ENCODE peak calls at places on chromosomes 13 and 19, in ten cellular contexts. R is astrocyte of the spinal cord, X is HCT116, P is brain microvascular endothelial cell, I is lower lobe of right lung, L is heart right ventricle, S is choroid plexus epithelial cell, N is Peyer's patch, U is cardiac muscle cell, Z is A549. D is an unnamed sample.

GRCh38 chr13:36665630-36666029 is 8.2 kb upstream of the SERTM1 start:
- DNase-seq in P (no peak), U (no peak), Z (no peak), N (no peak), L (no peak), X (no peak), R (no peak), S (no peak), I (no peak), D (no peak)

GRCh38 chr13:42808572-42808971 is 27.2 kb downstream of the FAM216B start:
- DNase-seq in I (no peak), P (no peak), R (no peak), U (no peak), Z (no peak), S (no peak), L (no peak), N (no peak), X (no peak), D (no peak)

GRCh38 chr19:42619271-42619670 is 24.5 kb upstream of the CEACAM8 start:
- DNase-seq in S (no peak), Z (no peak), U (no peak), R (no peak), L (no peak), P (no peak), I (no peak), X (no peak), N (no peak), D (no peak)

GRCh38 chr13:26475176-26476110 is 82.0 kb upstream of the WASF3 start:
- DNase-seq in X (no peak), N (no peak), L (no peak), S (no peak), I (no peak), P (no peak), Z (no peak), U (no peak), R (no peak), D (no peak)

GRCh38 chr19:35764432-35765315 is 6.7 kb downstream of the PROSER3 start:
- DNase-seq in Z (no peak), N (no peak), U (no peak), S (no peak), L (no peak), R (no peak), P (no peak), X (no peak), I (no peak), D (no peak)

GRCh38 chr19:29668746-29669609 is 3.7 kb downstream of the PLEKHF1 start:
- DNase-seq in R (no peak), S (no peak), N (peak; percentile 49), Z (no peak), U (no peak), X (no peak), L (no peak), P (no peak), I (no peak), D (no peak)

GRCh38 chr13:95643471-95643813 is 1.1 kb downstream of the DZIP1 start:
- DNase-seq in Z (peak; percentile 23), X (no peak), N (no peak), L (no peak), I (no peak), S (peak; percentile 63), P (peak; percentile 27), U (peak; percentile 49), R (peak; percentile 57), D (no peak)

GRCh38 chr13:42485272-42485671 is 88.7 kb upstream of the TNFSF11 start:
- DNase-seq in I (no peak), N (no peak), L (no peak), Z (no peak), U (no peak), P (no peak), S (peak; percentile 29), R (no peak), X (no peak), D (no peak)

DNA sequence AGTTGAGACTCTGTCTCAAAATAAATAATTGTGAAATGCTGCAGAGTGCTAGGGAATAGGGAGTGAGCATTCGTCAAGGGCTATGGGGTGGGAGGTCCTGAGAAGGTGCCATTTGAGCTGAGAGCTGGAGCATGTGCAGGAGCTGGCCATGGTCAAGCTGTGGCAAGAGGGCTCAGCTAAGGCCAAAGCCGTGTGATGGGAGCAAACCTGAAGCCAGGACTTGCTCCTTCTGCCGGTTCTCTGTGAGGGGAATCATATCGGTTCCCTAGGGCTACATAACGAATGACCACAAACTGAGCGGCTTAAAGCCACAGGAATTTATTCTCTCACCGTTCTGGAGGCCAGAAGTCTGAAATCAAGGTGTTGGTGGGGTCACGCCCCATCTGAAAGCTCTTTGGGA is 2.4 kb downstream of the PGLS start:
- DNase-seq in U (no peak), P (no peak), R (no peak), S (no peak), Z (no peak), L (no peak), N (no peak), X (no peak), I (no peak), D (no peak)
- H3K4me3 ChIP-seq in U (no peak overlapping the region), P (no peak overlapping the region), R (no peak overlapping the region), S (no peak overlapping the region), Z (no peak overlapping the region), L (no peak overlapping the region), N (no peak overlapping the region), X (no peak overlapping the region), I (no peak overlapping the region), D (no peak overlapping the region)

GRCh38 chr19:49588370-49589122 is 2.4 kb upstream of the PRR12 start:
- DNase-seq in N (no peak), U (no peak), I (no peak), R (no peak), S (no peak), P (no peak), X (no peak), Z (no peak), L (no peak), D (no peak)

GRCh38 chr19:49590971-49591730 is at the start of gene PRR12:
- DNase-seq in S (peak; percentile 77), P (peak; percentile 39), I (peak; percentile 74), L (peak; percentile 68), U (peak; percentile 77), X (no peak), N (peak; percentile 80), R (peak; percentile 67), Z (peak; percentile 88), D (peak; percentile 85)

GRCh38 chr19:49591731-49592485 is 926 bp downstream of the PRR12 start:
- DNase-seq in U (peak; percentile 49), L (peak; percentile 46), X (no peak), N (peak; percentile 71), R (peak; percentile 45), S (peak; percentile 37), I (peak; percentile 66), Z (peak; percentile 87), P (peak; percentile 19), D (peak; percentile 74)

GRCh38 chr19:49589391-49589790 is 1.6 kb upstream of the PRR12 start:
- DNase-seq in S (peak; percentile 4), Z (no peak), U (no peak), P (no peak), N (no peak), X (no peak), I (no peak), R (no peak), L (no peak), D (no peak)

GRCh38 chr19:49590071-49590970 is 661 bp upstream of the PRR12 start:
- DNase-seq in P (peak; percentile 97), L (peak; percentile 95), S (peak; percentile 99), N (peak; percentile 100), X (peak; percentile 97), U (peak; percentile 99), R (peak; percentile 97), I (peak; percentile 99), Z (peak; percentile 99), D (peak; percentile 94)
- TF ChIP-seq CTCF in P (peak; percentile 29), L (no peak), S (peak; percentile 21), N (no peak), X (no peak), U (peak; percentile 6), R (peak; percentile 12), I (peak; percentile 21), Z (no peak), D (no peak)

GRCh38 chr19:16896913-16897571 is 8.2 kb downstream of the F2RL3 start:
- DNase-seq in L (peak; percentile 96), Z (peak; percentile 80), I (peak; percentile 93), U (peak; percentile 99), S (peak; percentile 97), R (peak; percentile 95), P (peak; percentile 91), N (peak; percentile 94), X (peak; percentile 51), D (peak; percentile 89)

GRCh38 chr19:16897572-16898056 is 8.8 kb downstream of the F2RL3 start:
- DNase-seq in L (no peak), U (no peak), Z (no peak), P (no peak), S (peak; percentile 14), I (peak; percentile 74), R (no peak), X (no peak), N (peak; percentile 68), D (no peak)

GRCh38 chr19:16899566-16900075 is 10.8 kb downstream of the F2RL3 start:
- DNase-seq in R (peak; percentile 18), U (peak; percentile 45), P (peak; percentile 14), N (peak; percentile 75), I (peak; percentile 73), Z (peak; percentile 58), X (peak; percentile 35), S (peak; percentile 46), L (no peak), D (no peak)

GRCh38 chr19:16896098-16896912 is 7.5 kb downstream of the F2RL3 start:
- DNase-seq in Z (no peak), U (peak; percentile 12), R (no peak), I (peak; percentile 64), N (no peak), S (no peak), X (no peak), P (no peak), L (no peak), D (no peak)

DNA sequence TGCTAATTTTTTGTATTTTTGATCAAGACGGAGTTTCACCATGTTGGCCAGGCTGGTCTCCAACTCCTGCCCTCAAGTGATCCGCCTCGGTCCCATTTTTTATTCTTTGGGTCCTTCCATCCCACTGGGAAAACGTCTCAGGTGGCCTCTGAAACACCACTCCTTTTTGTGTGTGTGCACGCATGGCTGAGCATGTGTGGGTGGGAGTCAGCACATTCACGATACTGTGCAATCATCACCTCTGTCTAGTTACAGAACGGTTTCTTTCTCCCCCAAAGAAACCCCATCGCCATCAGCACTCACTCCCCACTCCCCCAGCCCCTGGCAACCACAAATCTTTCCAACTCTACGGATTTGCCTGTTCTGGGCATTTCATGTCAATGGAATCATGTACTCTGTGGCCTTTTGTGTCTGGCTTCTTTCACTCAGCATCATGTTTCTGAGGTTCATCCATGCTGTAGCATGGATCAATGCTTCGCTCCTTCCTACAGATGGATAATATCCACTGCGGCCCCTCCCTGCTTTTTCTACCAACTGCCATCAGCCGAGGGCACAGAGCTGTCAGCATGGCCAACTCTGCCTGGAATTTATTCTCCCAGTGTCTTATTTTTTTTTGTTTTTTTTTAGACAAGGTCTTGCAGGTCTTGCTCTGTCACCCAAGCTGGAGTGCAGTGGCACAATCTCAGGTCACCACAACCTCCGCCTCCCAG is 9.7 kb downstream of the F2RL3 start:
- DNase-seq in S (no peak), Z (no peak), L (no peak), R (no peak), P (no peak), I (no peak), N (no peak), X (no peak), U (no peak), D (no peak)
- H3K4me3 ChIP-seq in S (no peak overlapping the region), Z (no peak overlapping the region), L (no peak overlapping the region), R (no peak overlapping the region), P (no peak overlapping the region), I (no peak overlapping the region), N (no peak overlapping the region), X (no peak overlapping the region), U (no peak overlapping the region), D (peak overlapping the region; percentile 8)

DNA sequence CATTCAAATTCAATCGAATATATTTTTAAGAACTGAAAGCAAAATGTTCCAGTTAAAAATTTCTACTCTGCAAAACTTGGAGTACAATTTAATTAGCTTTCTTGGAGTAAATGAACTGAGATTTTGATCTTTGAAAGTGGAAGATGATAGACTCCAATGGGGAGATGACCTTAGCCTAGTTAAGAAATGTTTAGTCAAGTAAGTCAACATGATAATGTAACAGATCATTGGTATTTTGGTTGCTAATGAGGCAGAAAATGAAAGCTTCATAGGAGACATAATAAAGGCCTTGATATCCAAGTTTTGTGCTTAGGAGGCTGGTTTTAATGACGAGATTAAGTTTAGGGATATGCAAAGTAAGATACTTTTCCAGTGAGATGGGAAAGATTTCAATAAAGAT is 181.7 kb downstream of the ITGBL1 start:
- DNase-seq in L (no peak), U (no peak), Z (no peak), P (no peak), N (no peak), X (no peak), R (no peak), I (no peak), S (no peak), D (no peak)
- TF ChIP-seq CTCF in L (no peak), U (no peak), Z (no peak), P (no peak), N (no peak), X (no peak), R (no peak), I (no peak), S (no peak), D (no peak)

D was measured in GM06990.